ENCODE peak calls at places on chromosome 5, in five cellular contexts. T is sigmoid colon, H is NCI-H1417, G is M059J, S is HFFc6. R is an unnamed sample.

GRCh38 chr5:42894057-42894456 is 82.4 kb upstream of the SELENOP start:
- DNase-seq in S (no peak), H (no peak), T (no peak), G (peak; percentile 24), R (no peak)

GRCh38 chr5:121366515-121366914 is 485.2 kb upstream of the FTMT start:
- DNase-seq in G (peak; percentile 8), S (no peak), H (no peak), T (no peak), R (no peak)

GRCh38 chr5:135317286-135317685 is 81.7 kb downstream of the MACROH2A1 start:
- DNase-seq in S (no peak), G (no peak), H (no peak), T (no peak), R (no peak)

GRCh38 chr5:139543423-139543991 is 17.6 kb upstream of the UBE2D2 start:
- DNase-seq in T (peak; percentile 69), H (no peak), S (no peak), G (peak; percentile 52), R (no peak)

GRCh38 chr5:181163487-181164075 is 16.2 kb downstream of the OR2V2 start:
- DNase-seq in G (no peak), S (peak; percentile 40), H (no peak), T (no peak), R (no peak)

GRCh38 chr5:90878549-90879196 is 320.1 kb downstream of the ADGRV1 start:
- DNase-seq in T (no peak), G (peak; percentile 61), S (no peak), H (no peak), R (no peak)

GRCh38 chr5:77777281-77777892 is 1.2 kb upstream of the TBCA start:
- DNase-seq in G (peak; percentile 54), S (no peak), H (no peak), T (no peak), R (no peak)

GRCh38 chr5:74655716-74656115 is 15.2 kb upstream of the ENC1 start:
- DNase-seq in G (no peak), S (no peak), T (no peak), H (no peak), R (no peak)

GRCh38 chr5:149580808-149581191 is 498 bp upstream of the ARHGEF37 start:
- DNase-seq in T (no peak), G (no peak), H (no peak), S (no peak), R (no peak)

GRCh38 chr5:105530716-105531261 is 1968.2 kb upstream of the NUDT12 start:
- DNase-seq in G (no peak), T (no peak), S (no peak), H (no peak), R (no peak)

GRCh38 chr5:43041669-43042175 is 1.6 kb upstream of the ANXA2R start:
- DNase-seq in G (peak; percentile 91), H (peak; percentile 91), T (peak; percentile 80), S (peak; percentile 81), R (peak; percentile 67)

GRCh38 chr5:152689275-152689711 is 284.2 kb upstream of the NMUR2 start:
- DNase-seq in H (no peak), T (no peak), G (peak; percentile 21), S (no peak), R (no peak)

GRCh38 chr5:132838516-132839282 is 8.3 kb upstream of the SHROOM1 start:
- DNase-seq in T (no peak), G (no peak), H (no peak), S (no peak), R (no peak)

GRCh38 chr5:160508780-160509361 is 87.2 kb downstream of the PTTG1 start:
- DNase-seq in S (peak; percentile 83), G (peak; percentile 78), H (peak; percentile 26), T (peak; percentile 73), R (peak; percentile 65)

GRCh38 chr5:34656001-34656699 is at the start of gene RAI14:
- DNase-seq in S (peak; percentile 76), H (peak; percentile 86), T (peak; percentile 94), G (peak; percentile 89), R (peak; percentile 76)

GRCh38 chr5:145495171-145495570 is 340.0 kb downstream of the PRELID2 start:
- DNase-seq in G (no peak), T (no peak), S (no peak), H (no peak), R (no peak)

GRCh38 chr5:4947899-4948556 is 192.1 kb upstream of the ADAMTS16 start:
- DNase-seq in T (no peak), S (no peak), H (no peak), G (no peak), R (no peak)

GRCh38 chr5:61969347-61969746 is 336.7 kb upstream of the KIF2A start:
- DNase-seq in S (no peak), T (no peak), G (peak; percentile 39), H (no peak), R (no peak)

GRCh38 chr5:44664711-44665100 is 144.0 kb upstream of the MRPS30 start:
- DNase-seq in T (no peak), G (no peak), S (no peak), H (no peak), R (no peak)

GRCh38 chr5:168172718-168173045 is 118.8 kb upstream of the WWC1 start:
- DNase-seq in S (no peak), G (peak; percentile 15), H (no peak), T (no peak), R (no peak)

GRCh38 chr5:168153263-168153930 is 138.0 kb upstream of the WWC1 start:
- DNase-seq in G (no peak), S (no peak), H (no peak), T (no peak), R (no peak)

GRCh38 chr5:113278976-113279375 is 155.8 kb downstream of the TSSK1B start:
- DNase-seq in T (no peak), H (no peak), S (no peak), G (no peak), R (no peak)

GRCh38 chr5:83576341-83576740 is 104.8 kb downstream of the VCAN start:
- DNase-seq in T (no peak), G (peak; percentile 41), H (no peak), S (no peak), R (no peak)

R was measured in prostate gland.